ENCODE peak calls at places on chromosomes 11 and 22, in four cellular contexts. One of them, this sample, is unnamed.

GRCh38 chr11:48058777-48059176 is 78.4 kb downstream of the PTPRJ start:
- DNase-seq in stimulated activated CD4-positive, alpha-beta T cell treated with anti-CD3 and anti-CD28 coated beads, Interleukin-1b, Interleukin-23, amount 100 ng/mL, for 24 hours: no peak
- DNase-seq in NCI-H345: no peak
- DNase-seq in GDM1: no peak
- DNase-seq in this sample: no peak

GRCh38 chr22:50302041-50302541 is 5.4 kb downstream of the PLXNB2 start:
- DNase-seq in stimulated activated CD4-positive, alpha-beta T cell treated with anti-CD3 and anti-CD28 coated beads, Interleukin-1b, Interleukin-23, amount 100 ng/mL, for 24 hours: no peak
- DNase-seq in NCI-H345: no peak
- DNase-seq in GDM1: no peak
- DNase-seq in this sample: no peak

GRCh38 chr11:75197512-75198277 is 42.9 kb upstream of the TPBGL start:
- DNase-seq in stimulated activated CD4-positive, alpha-beta T cell treated with anti-CD3 and anti-CD28 coated beads, Interleukin-1b, Interleukin-23, amount 100 ng/mL, for 24 hours: no peak
- DNase-seq in NCI-H345: no peak
- DNase-seq in GDM1: no peak
- DNase-seq in this sample: no peak

GRCh38 chr22:42623301-42623751 is 8.6 kb upstream of the POLDIP3 start:
- DNase-seq in stimulated activated CD4-positive, alpha-beta T cell treated with anti-CD3 and anti-CD28 coated beads, Interleukin-1b, Interleukin-23, amount 100 ng/mL, for 24 hours: no peak
- DNase-seq in NCI-H345: no peak
- DNase-seq in GDM1: peak
- DNase-seq in this sample: no peak

GRCh38 chr11:72037554-72038311 is 39.0 kb downstream of the IL18BP start:
- DNase-seq in stimulated activated CD4-positive, alpha-beta T cell treated with anti-CD3 and anti-CD28 coated beads, Interleukin-1b, Interleukin-23, amount 100 ng/mL, for 24 hours: no peak
- DNase-seq in NCI-H345: peak
- DNase-seq in GDM1: no peak
- DNase-seq in this sample: no peak

GRCh38 chr11:99015634-99016454 is 4.9 kb upstream of the CNTN5 start:
- DNase-seq in stimulated activated CD4-positive, alpha-beta T cell treated with anti-CD3 and anti-CD28 coated beads, Interleukin-1b, Interleukin-23, amount 100 ng/mL, for 24 hours: no peak
- DNase-seq in NCI-H345: peak
- DNase-seq in GDM1: no peak
- DNase-seq in this sample: peak

GRCh38 chr22:19001204-19001603 is 65.1 kb upstream of the PRODH start:
- DNase-seq in stimulated activated CD4-positive, alpha-beta T cell treated with anti-CD3 and anti-CD28 coated beads, Interleukin-1b, Interleukin-23, amount 100 ng/mL, for 24 hours: no peak
- DNase-seq in NCI-H345: no peak
- DNase-seq in GDM1: no peak
- DNase-seq in this sample: no peak

GRCh38 chr11:91299980-91300379 is 924.6 kb upstream of the FAT3 start:
- DNase-seq in stimulated activated CD4-positive, alpha-beta T cell treated with anti-CD3 and anti-CD28 coated beads, Interleukin-1b, Interleukin-23, amount 100 ng/mL, for 24 hours: no peak
- DNase-seq in NCI-H345: no peak
- DNase-seq in GDM1: no peak
- DNase-seq in this sample: no peak